ENCODE peak calls at places on chromosomes 13 and 19, in ten cellular contexts. M, T, F, G, I, A, W, S, N and X are unnamed samples.

GRCh38 chr13:71613347-71613746 is 253.7 kb downstream of the DACH1 start:
- DNase-seq in M (no peak), T (no peak), F (peak; percentile 32), G (no peak), I (no peak), A (no peak), W (peak; percentile 73), S (no peak), N (no peak), X (no peak)

GRCh38 chr19:58395979-58396627 is 647 bp downstream of the RNF225 start:
- DNase-seq in M (no peak), T (no peak), F (no peak), G (peak; percentile 71), I (no peak), A (no peak), W (no peak), S (no peak), N (no peak), X (no peak)

GRCh38 chr13:74026753-74027152 is 107.5 kb downstream of the KLF12 start:
- DNase-seq in M (no peak), T (no peak), F (peak; percentile 61), G (peak; percentile 85), I (no peak), A (no peak), W (no peak), S (peak; percentile 29), N (peak; percentile 71), X (peak; percentile 80)

GRCh38 chr19:49957262-49957915 is 3.6 kb downstream of the SIGLEC11 start:
- DNase-seq in M (no peak), T (no peak), F (no peak), G (no peak), I (no peak), A (no peak), W (no peak), S (no peak), N (no peak), X (peak; percentile 24)

GRCh38 chr13:72437458-72437857 is 290.0 kb downstream of the MZT1 start:
- DNase-seq in M (no peak), T (no peak), F (no peak), G (no peak), I (no peak), A (no peak), W (no peak), S (no peak), N (no peak), X (no peak)

GRCh38 chr13:80048802-80049201 is 292.1 kb downstream of the SPRY2 start:
- DNase-seq in M (peak; percentile 67), T (peak; percentile 13), F (peak; percentile 91), G (peak; percentile 38), I (peak; percentile 65), A (peak; percentile 85), W (peak; percentile 98), S (peak; percentile 33), N (peak; percentile 89), X (peak; percentile 84)

GRCh38 chr13:33154911-33155310 is 130.6 kb downstream of the STARD13 start:
- DNase-seq in M (no peak), T (no peak), F (no peak), G (no peak), I (no peak), A (no peak), W (no peak), S (no peak), N (no peak), X (no peak)

GRCh38 chr19:48720251-48720612 is 707 bp upstream of the MAMSTR start:
- DNase-seq in M (no peak), T (no peak), F (no peak), G (no peak), I (no peak), A (no peak), W (no peak), S (no peak), N (no peak), X (no peak)

GRCh38 chr19:8320564-8321066 is 560 bp downstream of the NDUFA7 start:
- DNase-seq in M (no peak), T (no peak), F (no peak), G (peak; percentile 26), I (no peak), A (no peak), W (no peak), S (no peak), N (no peak), X (no peak)

GRCh38 chr19:40690699-40691420 is 409 bp upstream of the NUMBL start:
- DNase-seq in M (peak; percentile 90), T (peak; percentile 70), F (peak; percentile 91), G (peak; percentile 93), I (no peak), A (no peak), W (peak; percentile 87), S (peak; percentile 96), N (peak; percentile 53), X (peak; percentile 97)

GRCh38 chr19:40688987-40689338 is 1.5 kb downstream of the NUMBL start:
- DNase-seq in M (no peak), T (no peak), F (no peak), G (no peak), I (no peak), A (no peak), W (no peak), S (no peak), N (no peak), X (no peak)

GRCh38 chr19:40691421-40692211 is 1.2 kb upstream of the NUMBL start:
- DNase-seq in M (no peak), T (no peak), F (no peak), G (peak; percentile 71), I (no peak), A (no peak), W (no peak), S (no peak), N (no peak), X (peak; percentile 81)

GRCh38 chr19:40689339-40690049 is 957 bp downstream of the NUMBL start:
- DNase-seq in M (no peak), T (no peak), F (peak; percentile 14), G (peak; percentile 47), I (no peak), A (no peak), W (peak; percentile 25), S (no peak), N (no peak), X (peak; percentile 83)

DNA sequence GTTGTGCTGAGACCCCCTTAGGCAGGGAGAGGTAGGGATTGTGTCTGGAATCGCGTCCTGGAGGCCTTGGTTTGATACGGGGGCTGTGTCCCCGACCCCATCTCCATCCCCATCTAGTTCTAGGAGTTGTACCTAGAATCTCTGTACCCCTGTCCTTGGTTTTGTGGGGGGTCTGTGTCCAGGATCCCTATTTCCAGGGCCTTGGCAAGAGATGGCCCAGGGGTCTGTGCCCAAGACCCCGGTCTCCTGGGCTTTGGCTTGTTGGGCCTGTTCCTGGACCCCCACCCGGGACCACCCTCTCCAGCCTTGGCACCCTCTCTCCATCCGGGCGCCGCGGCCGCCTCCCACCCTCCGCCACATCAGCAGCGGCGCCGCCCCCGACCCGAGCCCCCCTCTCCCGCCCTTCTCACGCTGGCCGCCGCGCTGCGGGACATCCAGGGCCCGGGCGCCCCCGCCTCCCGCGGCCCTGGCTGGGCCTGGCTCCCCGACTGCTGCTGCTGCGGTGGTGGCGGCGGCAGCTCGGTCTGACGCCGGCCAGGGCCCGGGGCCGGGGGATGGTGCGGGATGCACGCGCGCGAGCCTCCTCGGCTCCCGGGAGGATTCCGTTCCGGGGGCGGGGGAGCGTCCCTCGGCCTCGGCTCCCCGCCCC is at the start of gene NUMBL:
- DNase-seq in M (no peak), T (no peak), F (no peak), G (no peak), I (no peak), A (no peak), W (no peak), S (no peak), N (no peak), X (no peak)
- TF ChIP-seq POLR2AphosphoS5 in M (no peak), T (peak; percentile 87), F (peak; percentile 87), G (no peak), I (no peak), A (no peak), W (no peak), S (no peak), N (no peak), X (no peak)

GRCh38 chr19:33176670-33177416 is 17.3 kb upstream of the LRP3 start:
- DNase-seq in M (peak; percentile 98), T (peak; percentile 97), F (peak; percentile 100), G (peak; percentile 97), I (peak; percentile 93), A (peak; percentile 98), W (peak; percentile 99), S (peak; percentile 98), N (peak; percentile 97), X (peak; percentile 98)
- TF ChIP-seq POLR2AphosphoS5 in M (peak; percentile 76), T (peak; percentile 98), F (peak; percentile 87), G (peak; percentile 97), I (peak; percentile 97), A (peak; percentile 100), W (peak; percentile 88), S (peak; percentile 96), N (peak; percentile 95), X (peak; percentile 95)

DNA sequence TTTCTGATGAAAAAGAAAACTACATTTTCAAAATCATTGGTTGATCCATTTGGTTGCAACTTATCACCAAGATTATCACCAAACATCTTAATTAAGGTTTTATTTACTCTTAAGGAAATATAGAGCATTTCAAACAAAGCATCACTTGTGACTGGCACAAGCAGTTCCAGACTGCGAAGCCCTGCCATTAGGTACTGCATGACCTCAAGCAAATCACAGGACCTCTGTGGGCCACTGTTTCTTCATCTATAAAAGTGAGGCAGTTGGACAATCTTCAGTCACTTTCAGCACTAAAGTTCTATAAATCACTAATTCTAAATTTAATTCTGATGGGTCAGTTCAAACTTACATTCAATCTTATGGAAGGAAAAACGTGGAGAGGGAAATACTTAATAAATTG is 2.0 kb downstream of the ELF1 start:
- DNase-seq in M (peak; percentile 39), T (no peak), F (peak; percentile 13), G (no peak), I (no peak), A (no peak), W (no peak), S (peak; percentile 41), N (no peak), X (no peak)
- TF ChIP-seq POLR2AphosphoS5 in M (no peak), T (no peak), F (no peak), G (no peak), I (no peak), A (no peak), W (no peak), S (peak; percentile 16), N (peak; percentile 57), X (no peak)

GRCh38 chr13:78816154-78816553 is 157.2 kb upstream of the OBI1 start:
- DNase-seq in M (no peak), T (no peak), F (no peak), G (no peak), I (no peak), A (no peak), W (no peak), S (no peak), N (no peak), X (no peak)

GRCh38 chr13:78820541-78820940 is 161.6 kb upstream of the OBI1 start:
- DNase-seq in M (no peak), T (no peak), F (no peak), G (no peak), I (no peak), A (no peak), W (no peak), S (no peak), N (no peak), X (no peak)

DNA sequence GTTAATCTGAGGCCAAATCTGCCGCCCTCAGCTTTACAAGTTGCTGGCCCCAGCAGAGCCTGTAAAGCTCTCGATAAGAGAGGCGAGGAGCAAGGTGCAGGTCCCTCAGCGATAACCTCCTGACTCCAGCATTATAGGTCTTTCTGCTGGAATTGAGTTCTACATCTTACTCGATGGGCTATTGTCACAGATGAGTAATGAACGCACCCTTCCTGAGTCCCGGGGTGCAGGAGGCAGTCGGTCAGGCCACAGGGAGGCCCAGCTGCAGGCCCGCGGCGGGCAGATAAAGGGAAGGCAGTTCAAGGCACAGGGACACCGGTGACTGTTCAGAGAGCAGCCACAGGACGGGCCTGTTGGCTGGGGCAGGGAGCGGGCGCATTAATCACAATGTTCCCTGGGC is 157.6 kb upstream of the OBI1 start:
- DNase-seq in M (no peak), T (no peak), F (no peak), G (peak; percentile 17), I (no peak), A (no peak), W (no peak), S (no peak), N (no peak), X (no peak)
- TF ChIP-seq POLR2AphosphoS5 in M (no peak), T (no peak), F (no peak), G (no peak), I (no peak), A (no peak), W (no peak), S (no peak), N (no peak), X (no peak)